ENCODE peak calls at places on chromosomes 6 and 20, in six cellular contexts. One of them, this sample, is unnamed. For H3K9me3 and H3K27me3, the result is how much of the 10 kb centered on the place peaks cover.

GRCh38 chr6:4133941-4134838 is 1.2 kb downstream of the ECI2 start:
- DNase-seq in adrenal gland: peak
- DNase-seq in fibroblast of lung: peak
- DNase-seq in body of pancreas: peak
- DNase-seq in aorta: peak
- DNase-seq in cardiac muscle cell: peak
- DNase-seq in this sample: peak

GRCh38 chr6:75205776-75206334 is at the start of gene COL12A1:
- DNase-seq in adrenal gland: no peak
- DNase-seq in fibroblast of lung: peak
- DNase-seq in body of pancreas: peak
- DNase-seq in aorta: peak
- DNase-seq in cardiac muscle cell: peak
- DNase-seq in this sample: peak

GRCh38 chr6:35041086-35041855 is 99.9 kb downstream of the TCP11 start:
- DNase-seq in adrenal gland: no peak
- DNase-seq in fibroblast of lung: no peak
- DNase-seq in body of pancreas: no peak
- DNase-seq in aorta: no peak
- DNase-seq in cardiac muscle cell: no peak
- DNase-seq in this sample: no peak

GRCh38 chr6:97437087-97437486 is 154.1 kb upstream of the MMS22L start:
- DNase-seq in adrenal gland: no peak
- DNase-seq in fibroblast of lung: peak
- DNase-seq in body of pancreas: no peak
- DNase-seq in aorta: no peak
- DNase-seq in cardiac muscle cell: peak
- DNase-seq in this sample: no peak

GRCh38 chr6:157669747-157670216 is 153.3 kb upstream of the SNX9 start:
- DNase-seq in adrenal gland: peak
- DNase-seq in fibroblast of lung: peak
- DNase-seq in body of pancreas: peak
- DNase-seq in aorta: peak
- DNase-seq in cardiac muscle cell: peak
- DNase-seq in this sample: peak

GRCh38 chr6:127366281-127367022 is 23.0 kb upstream of the ECHDC1 start:
- DNase-seq in adrenal gland: no peak
- DNase-seq in fibroblast of lung: peak
- DNase-seq in body of pancreas: no peak
- DNase-seq in aorta: peak
- DNase-seq in cardiac muscle cell: no peak
- DNase-seq in this sample: peak

GRCh38 chr6:17803409-17803808 is 96.7 kb upstream of the NUP153 start:
- DNase-seq in adrenal gland: no peak
- DNase-seq in fibroblast of lung: no peak
- DNase-seq in body of pancreas: no peak
- DNase-seq in aorta: no peak
- DNase-seq in cardiac muscle cell: no peak
- DNase-seq in this sample: no peak

GRCh38 chr20:52490715-52491430 is 299.3 kb upstream of the ZFP64 start:
- DNase-seq in adrenal gland: no peak
- DNase-seq in fibroblast of lung: peak
- DNase-seq in body of pancreas: no peak
- DNase-seq in aorta: no peak
- DNase-seq in cardiac muscle cell: no peak
- DNase-seq in this sample: no peak

GRCh38 chr20:63962426-63963347 is 6.5 kb upstream of the UCKL1 start:
- DNase-seq in adrenal gland: no peak
- DNase-seq in fibroblast of lung: no peak
- DNase-seq in body of pancreas: no peak
- DNase-seq in aorta: no peak
- DNase-seq in cardiac muscle cell: no peak
- DNase-seq in this sample: no peak

GRCh38 chr6:83511901-83512681 is at the start of gene PRSS35:
- DNase-seq in adrenal gland: peak
- DNase-seq in fibroblast of lung: peak
- DNase-seq in body of pancreas: peak
- DNase-seq in aorta: peak
- DNase-seq in cardiac muscle cell: peak
- DNase-seq in this sample: peak

DNA sequence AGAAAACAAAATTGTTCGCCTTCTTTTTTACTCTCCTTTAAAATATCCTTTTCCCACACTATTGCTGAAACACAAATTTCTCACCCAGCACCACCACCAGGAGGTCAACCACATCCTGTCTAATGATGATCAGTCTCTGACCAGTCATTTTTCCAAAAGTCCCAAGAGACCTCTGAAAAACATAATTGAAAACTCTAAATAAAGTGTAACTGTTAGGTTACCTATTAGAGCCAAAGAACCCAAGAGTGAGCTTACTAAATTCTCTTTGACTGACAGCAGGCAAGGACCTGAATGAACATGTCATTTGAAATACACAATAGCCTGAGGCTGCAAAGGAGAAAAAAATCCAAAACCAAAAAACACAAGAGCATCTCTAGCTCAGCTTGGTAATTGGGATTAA is 735.4 kb downstream of the CBLN4 start:
- DNase-seq in adrenal gland: no peak
- DNase-seq in fibroblast of lung: no peak
- DNase-seq in body of pancreas: no peak
- DNase-seq in aorta: no peak
- DNase-seq in cardiac muscle cell: no peak
- DNase-seq in this sample: peak
- H3K9me3 ChIP-seq in adrenal gland: under half
- H3K9me3 ChIP-seq in fibroblast of lung: under half
- H3K9me3 ChIP-seq in body of pancreas: under half
- H3K9me3 ChIP-seq in aorta: under half
- H3K9me3 ChIP-seq in cardiac muscle cell: under half
- H3K9me3 ChIP-seq in this sample: under half

GRCh38 chr20:40565681-40566040 is 123.4 kb downstream of the MAFB start:
- DNase-seq in adrenal gland: no peak
- DNase-seq in fibroblast of lung: no peak
- DNase-seq in body of pancreas: no peak
- DNase-seq in aorta: no peak
- DNase-seq in cardiac muscle cell: peak
- DNase-seq in this sample: no peak
- H3K4me3 ChIP-seq in adrenal gland: no peak
- H3K4me3 ChIP-seq in fibroblast of lung: no peak
- H3K4me3 ChIP-seq in body of pancreas: no peak
- H3K4me3 ChIP-seq in aorta: no peak
- H3K4me3 ChIP-seq in cardiac muscle cell: no peak
- H3K4me3 ChIP-seq in this sample: no peak

DNA sequence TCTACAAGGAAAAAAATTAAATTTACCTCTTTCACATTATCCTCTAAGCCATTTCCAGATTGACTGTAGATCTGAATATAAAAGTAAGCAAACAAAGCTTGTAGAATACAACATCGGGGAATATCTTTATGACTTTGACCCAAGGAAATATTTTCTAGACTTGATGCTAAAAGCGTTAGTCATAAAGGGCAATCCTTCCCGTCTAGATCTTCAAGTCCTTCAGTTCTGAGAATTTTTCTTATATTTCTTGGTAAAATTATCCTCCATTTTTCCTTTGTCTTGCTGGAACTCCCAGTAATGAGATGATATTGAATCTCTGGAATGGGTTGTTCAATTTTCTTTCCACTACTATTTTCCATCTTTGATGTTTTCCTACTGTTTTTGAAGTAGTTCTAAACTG is 77.8 kb upstream of the ZNF184 start:
- DNase-seq in adrenal gland: no peak
- DNase-seq in fibroblast of lung: no peak
- DNase-seq in body of pancreas: no peak
- DNase-seq in aorta: no peak
- DNase-seq in cardiac muscle cell: no peak
- DNase-seq in this sample: no peak
- H3K27me3 ChIP-seq in adrenal gland: half or more
- H3K27me3 ChIP-seq in fibroblast of lung: under half
- H3K27me3 ChIP-seq in body of pancreas: under half
- H3K27me3 ChIP-seq in aorta: under half
- H3K27me3 ChIP-seq in cardiac muscle cell: under half
- H3K27me3 ChIP-seq in this sample: under half

GRCh38 chr20:49282584-49283171 is 4.8 kb upstream of the ZNFX1 start:
- DNase-seq in adrenal gland: no peak
- DNase-seq in fibroblast of lung: no peak
- DNase-seq in body of pancreas: no peak
- DNase-seq in aorta: no peak
- DNase-seq in cardiac muscle cell: no peak
- DNase-seq in this sample: no peak
- H3K9me3 ChIP-seq in adrenal gland: under half
- H3K9me3 ChIP-seq in fibroblast of lung: under half
- H3K9me3 ChIP-seq in body of pancreas: under half
- H3K9me3 ChIP-seq in aorta: under half
- H3K9me3 ChIP-seq in cardiac muscle cell: under half
- H3K9me3 ChIP-seq in this sample: under half

GRCh38 chr20:62771396-62772102 is 24.7 kb upstream of the MRGBP start:
- DNase-seq in adrenal gland: no peak
- DNase-seq in fibroblast of lung: no peak
- DNase-seq in body of pancreas: no peak
- DNase-seq in aorta: peak
- DNase-seq in cardiac muscle cell: no peak
- DNase-seq in this sample: no peak

GRCh38 chr20:62772994-62773858 is 23.0 kb upstream of the MRGBP start:
- DNase-seq in adrenal gland: no peak
- DNase-seq in fibroblast of lung: peak
- DNase-seq in body of pancreas: peak
- DNase-seq in aorta: peak
- DNase-seq in cardiac muscle cell: no peak
- DNase-seq in this sample: peak

GRCh38 chr20:62774076-62774714 is 22.1 kb upstream of the MRGBP start:
- DNase-seq in adrenal gland: no peak
- DNase-seq in fibroblast of lung: no peak
- DNase-seq in body of pancreas: no peak
- DNase-seq in aorta: no peak
- DNase-seq in cardiac muscle cell: no peak
- DNase-seq in this sample: no peak

GRCh38 chr20:62772103-62772611 is 24.1 kb upstream of the MRGBP start:
- DNase-seq in adrenal gland: no peak
- DNase-seq in fibroblast of lung: no peak
- DNase-seq in body of pancreas: no peak
- DNase-seq in aorta: peak
- DNase-seq in cardiac muscle cell: no peak
- DNase-seq in this sample: no peak

GRCh38 chr20:62772618-62772993 is 23.7 kb upstream of the MRGBP start:
- DNase-seq in adrenal gland: no peak
- DNase-seq in fibroblast of lung: no peak
- DNase-seq in body of pancreas: no peak
- DNase-seq in aorta: peak
- DNase-seq in cardiac muscle cell: no peak
- DNase-seq in this sample: no peak
- H3K4me3 ChIP-seq in adrenal gland: no peak
- H3K4me3 ChIP-seq in fibroblast of lung: no peak
- H3K4me3 ChIP-seq in body of pancreas: no peak
- H3K4me3 ChIP-seq in aorta: no peak
- H3K4me3 ChIP-seq in cardiac muscle cell: no peak
- H3K4me3 ChIP-seq in this sample: no peak

GRCh38 chr6:98828210-98828798 is 6.1 kb upstream of the POU3F2 start:
- DNase-seq in adrenal gland: no peak
- DNase-seq in fibroblast of lung: no peak
- DNase-seq in body of pancreas: no peak
- DNase-seq in aorta: no peak
- DNase-seq in cardiac muscle cell: no peak
- DNase-seq in this sample: no peak
- H3K27me3 ChIP-seq in adrenal gland: half or more
- H3K27me3 ChIP-seq in fibroblast of lung: half or more
- H3K27me3 ChIP-seq in body of pancreas: half or more
- H3K27me3 ChIP-seq in aorta: under half
- H3K27me3 ChIP-seq in cardiac muscle cell: half or more
- H3K27me3 ChIP-seq in this sample: half or more

GRCh38 chr6:168540713-168541291 is 99.8 kb downstream of the SMOC2 start:
- DNase-seq in adrenal gland: no peak
- DNase-seq in fibroblast of lung: no peak
- DNase-seq in body of pancreas: no peak
- DNase-seq in aorta: no peak
- DNase-seq in cardiac muscle cell: no peak
- DNase-seq in this sample: no peak
- H3K9me3 ChIP-seq in adrenal gland: under half
- H3K9me3 ChIP-seq in fibroblast of lung: under half
- H3K9me3 ChIP-seq in body of pancreas: under half
- H3K9me3 ChIP-seq in aorta: under half
- H3K9me3 ChIP-seq in cardiac muscle cell: under half
- H3K9me3 ChIP-seq in this sample: under half

GRCh38 chr6:27553123-27553904 is 80.4 kb upstream of the ZNF184 start:
- DNase-seq in adrenal gland: no peak
- DNase-seq in fibroblast of lung: peak
- DNase-seq in body of pancreas: no peak
- DNase-seq in aorta: no peak
- DNase-seq in cardiac muscle cell: no peak
- DNase-seq in this sample: peak
- H3K4me3 ChIP-seq in adrenal gland: no peak
- H3K4me3 ChIP-seq in fibroblast of lung: peak
- H3K4me3 ChIP-seq in body of pancreas: no peak
- H3K4me3 ChIP-seq in aorta: no peak
- H3K4me3 ChIP-seq in cardiac muscle cell: peak
- H3K4me3 ChIP-seq in this sample: peak